ENCODE peak calls at places on chromosomes 16 and 17, in eight cellular contexts. E, I, B, J, U, T, V and K are unnamed samples.

GRCh38 chr17:74746376-74746775 is 2.1 kb upstream of the NHERF1 start:
- DNase-seq in V (no peak), B (no peak), U (no peak), E (no peak), J (no peak), T (no peak), I (no peak), K (no peak)

GRCh38 chr16:80954985-80955384 is 51.7 kb downstream of the CMC2 start:
- DNase-seq in B (no peak), U (no peak), I (peak), V (no peak), J (no peak), E (no peak), T (no peak), K (no peak)

GRCh38 chr17:32461853-32462617 is 17.7 kb downstream of the PSMD11 start:
- DNase-seq in J (peak), V (no peak), E (no peak), B (peak), T (peak), I (no peak), U (peak), K (peak)

GRCh38 chr16:11597268-11597690 is 10.6 kb upstream of the LITAF start:
- DNase-seq in V (no peak), J (peak), U (no peak), I (no peak), E (no peak), T (no peak), B (no peak), K (no peak)

GRCh38 chr17:12756786-12757185 is 32.5 kb upstream of the ARHGAP44 start:
- DNase-seq in E (no peak), I (no peak), T (no peak), J (no peak), B (no peak), V (no peak), U (peak), K (no peak)

GRCh38 chr17:57899391-57899790 is 49.5 kb upstream of the MRPS23 start:
- DNase-seq in T (no peak), V (no peak), B (peak), I (no peak), E (no peak), J (no peak), U (no peak), K (no peak)

GRCh38 chr16:62280556-62280955 is 244.3 kb upstream of the CDH8 start:
- DNase-seq in E (no peak), J (no peak), I (no peak), T (no peak), B (no peak), V (no peak), U (no peak), K (no peak)

GRCh38 chr17:60560860-60561257 is 34.8 kb upstream of the APPBP2 start:
- DNase-seq in B (no peak), U (no peak), J (no peak), E (no peak), T (no peak), V (no peak), I (no peak), K (no peak)

GRCh38 chr17:11980813-11981212 is 16.5 kb downstream of the ZNF18 start:
- DNase-seq in T (peak), V (no peak), J (no peak), E (no peak), U (peak), I (no peak), B (peak), K (no peak)

GRCh38 chr16:50323335-50324011 is 45.3 kb downstream of the BRD7 start:
- DNase-seq in J (no peak), I (no peak), U (peak), E (no peak), B (peak), V (no peak), T (peak), K (no peak)

GRCh38 chr16:29804455-29805231 is 1.7 kb upstream of the MAZ start:
- DNase-seq in V (peak), I (no peak), E (no peak), B (peak), U (peak), J (no peak), T (peak), K (no peak)

GRCh38 chr16:8877894-8878522 is 4.1 kb upstream of the LITAFD start:
- DNase-seq in B (no peak), J (no peak), U (no peak), E (no peak), T (no peak), V (no peak), I (no peak), K (no peak)

GRCh38 chr17:45294506-45294905 is 22.3 kb downstream of the MAP3K14 start:
- DNase-seq in J (no peak), T (no peak), U (peak), E (peak), V (peak), B (peak), I (no peak), K (no peak)

GRCh38 chr16:84274515-84274914 is 20.2 kb upstream of the WFDC1 start:
- DNase-seq in I (no peak), V (no peak), U (no peak), J (no peak), T (no peak), B (no peak), E (no peak), K (no peak)

GRCh38 chr16:56789360-56789759 is 59.4 kb downstream of the NUP93 start:
- DNase-seq in J (peak), T (peak), I (no peak), U (peak), V (peak), B (peak), E (no peak), K (no peak)

GRCh38 chr16:78240459-78241222 is 141.2 kb downstream of the WWOX start:
- DNase-seq in E (no peak), J (no peak), T (no peak), B (no peak), V (peak), I (peak), U (no peak), K (no peak)

GRCh38 chr16:85018529-85019236 is 7.3 kb upstream of the ZDHHC7 start:
- DNase-seq in B (no peak), T (no peak), J (no peak), V (no peak), I (no peak), E (no peak), U (no peak), K (no peak)

GRCh38 chr17:67850991-67851631 is 25.8 kb downstream of the BPTF start:
- DNase-seq in J (no peak), E (no peak), V (no peak), U (no peak), I (no peak), T (no peak), B (no peak), K (no peak)

GRCh38 chr17:45839442-45839841 is 5.2 kb upstream of the SPPL2C start:
- DNase-seq in T (no peak), E (no peak), B (no peak), J (no peak), V (no peak), U (no peak), I (no peak), K (no peak)

GRCh38 chr17:36001109-36001735 is at the start of gene CCL15:
- DNase-seq in I (no peak), U (no peak), V (no peak), B (no peak), T (no peak), J (no peak), E (no peak), K (no peak)

GRCh38 chr17:17139972-17140589 is 66.1 kb downstream of the PLD6 start:
- DNase-seq in J (no peak), E (no peak), B (no peak), I (no peak), V (no peak), T (no peak), U (no peak), K (no peak)

GRCh38 chr17:44039829-44040635 is 25.3 kb upstream of the TMEM101 start:
- DNase-seq in V (no peak), J (no peak), I (no peak), E (no peak), U (no peak), T (no peak), B (peak), K (no peak)

GRCh38 chr17:47724705-47725104 is 8.3 kb upstream of the TBX21 start:
- DNase-seq in U (no peak), V (no peak), E (no peak), I (no peak), J (no peak), T (no peak), B (no peak), K (no peak)

GRCh38 chr17:47726796-47727703 is 6.0 kb upstream of the TBX21 start:
- DNase-seq in T (no peak), V (no peak), B (no peak), I (no peak), E (no peak), U (no peak), J (peak), K (no peak)

GRCh38 chr17:47728214-47728877 is 4.7 kb upstream of the TBX21 start:
- DNase-seq in U (no peak), T (no peak), E (no peak), I (no peak), B (no peak), J (peak), V (no peak), K (no peak)

GRCh38 chr17:47727704-47728036 is 5.4 kb upstream of the TBX21 start:
- DNase-seq in U (no peak), T (no peak), B (no peak), V (no peak), E (no peak), I (no peak), J (peak), K (no peak)

DNA sequence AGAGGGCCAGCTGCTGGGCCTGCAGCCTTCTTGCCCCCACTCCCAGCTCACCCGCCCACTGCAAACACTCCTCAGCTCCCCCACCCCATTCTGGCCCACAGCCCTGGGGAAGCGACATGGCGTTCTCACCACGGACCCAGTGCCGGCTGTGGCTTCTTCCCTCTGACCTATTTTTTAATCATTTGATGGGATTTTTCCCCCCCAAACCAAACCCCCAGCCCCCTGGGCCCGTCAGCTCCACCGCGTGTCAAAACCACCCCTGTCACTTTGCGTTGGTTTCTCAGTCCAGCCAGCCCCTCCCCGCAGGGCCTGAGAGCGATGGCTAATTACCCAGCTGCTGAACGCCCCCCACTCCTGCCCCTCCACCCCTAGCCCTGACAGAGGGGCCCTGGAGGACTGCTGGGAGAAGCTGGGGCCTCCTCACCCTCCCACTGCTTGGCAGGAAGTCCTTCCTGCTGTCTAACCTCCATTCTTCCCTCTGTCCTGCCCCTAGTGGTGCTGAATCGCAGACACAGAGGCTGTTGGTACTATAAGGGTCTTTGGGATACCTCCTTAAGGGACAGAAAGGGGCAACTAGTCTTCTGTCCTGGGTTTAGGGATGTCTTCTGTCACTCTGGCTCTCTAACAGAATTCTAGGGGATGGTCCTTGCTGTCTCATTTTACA is 7.5 kb upstream of the TBX21 start:
- DNase-seq in T (no peak), J (peak), B (no peak), I (no peak), V (no peak), E (no peak), U (no peak), K (no peak)
- TF ChIP-seq CTCF in T (no peak), J (peak), B (no peak), I (no peak), V (no peak), E (peak), U (peak), K (no peak)

DNA sequence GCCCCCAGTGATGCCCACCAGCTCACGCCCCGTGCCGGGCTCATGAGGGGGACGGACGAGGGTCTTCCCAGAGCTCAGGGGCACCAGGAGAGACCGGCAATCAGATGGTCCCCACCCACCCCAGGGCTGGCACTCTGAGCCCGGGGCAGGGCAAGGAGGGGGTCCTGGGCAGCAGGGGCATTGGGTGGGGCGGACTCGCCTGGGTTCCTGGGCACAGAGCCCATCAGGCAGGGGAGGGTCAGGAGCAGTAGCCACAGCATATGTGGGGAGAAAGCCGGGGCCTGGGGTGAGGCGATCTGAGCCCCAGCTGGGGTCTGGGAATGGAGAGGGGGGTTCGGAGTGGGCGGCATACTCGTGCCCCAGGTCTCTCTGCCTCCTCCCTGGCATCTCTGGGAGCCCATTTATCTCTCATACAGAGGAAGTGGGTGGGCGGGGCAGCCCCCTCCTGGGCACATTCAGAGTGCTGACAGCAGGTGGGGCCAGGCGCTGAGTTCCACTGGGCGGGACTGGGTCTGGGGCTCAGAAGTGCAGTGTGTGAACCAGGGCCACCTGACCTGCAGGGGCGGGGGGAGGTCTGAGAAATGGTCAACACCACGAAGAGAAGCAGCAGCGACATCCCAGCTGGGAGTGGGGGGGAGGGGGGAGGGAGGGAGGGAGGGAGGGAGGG is 20.5 kb upstream of the UBE2I start:
- DNase-seq in B (no peak), E (no peak), I (no peak), J (peak), U (no peak), V (no peak), T (peak), K (no peak)
- TF ChIP-seq CTCF in B (no peak), E (no peak), I (no peak), J (no peak), U (no peak), V (no peak), T (no peak), K (no peak)

GRCh38 chr17:2063306-2064146 is 8.6 kb downstream of the HIC1 start:
- DNase-seq in J (peak), V (no peak), E (no peak), T (peak), U (peak), B (peak), I (peak), K (no peak)

GRCh38 chr17:2067048-2067452 is 12.1 kb downstream of the HIC1 start:
- DNase-seq in V (no peak), B (no peak), U (no peak), E (no peak), T (no peak), J (no peak), I (no peak), K (no peak)

GRCh38 chr17:2064511-2064910 is 9.6 kb downstream of the HIC1 start:
- DNase-seq in U (peak), T (no peak), B (no peak), J (no peak), I (peak), E (no peak), V (no peak), K (no peak)

GRCh38 chr17:2064147-2064489 is 9.2 kb downstream of the HIC1 start:
- DNase-seq in I (no peak), J (no peak), V (no peak), E (no peak), U (no peak), T (no peak), B (no peak), K (no peak)

GRCh38 chr17:2064980-2065785 is 10.3 kb downstream of the HIC1 start:
- DNase-seq in I (no peak), U (peak), E (no peak), J (peak), B (peak), T (peak), V (no peak), K (peak)
- TF ChIP-seq CTCF in I (no peak), U (peak), E (peak), J (peak), B (peak), T (peak), V (no peak), K (peak)

GRCh38 chr17:42304187-42305030 is 16.1 kb downstream of the STAT5A start:
- DNase-seq in T (no peak), B (no peak), E (no peak), U (no peak), I (no peak), J (no peak), V (no peak), K (no peak)

GRCh38 chr17:42307362-42307927 is 19.1 kb downstream of the STAT5A start:
- DNase-seq in E (no peak), T (no peak), U (no peak), I (no peak), B (no peak), J (no peak), V (no peak), K (no peak)

GRCh38 chr17:42303694-42304093 is 15.4 kb downstream of the STAT5A start:
- DNase-seq in B (no peak), E (no peak), I (no peak), U (no peak), V (no peak), J (no peak), T (no peak), K (no peak)

GRCh38 chr17:42306385-42306667 is 18.0 kb downstream of the STAT5A start:
- DNase-seq in B (no peak), U (no peak), V (no peak), I (no peak), E (no peak), J (no peak), T (no peak), K (no peak)

GRCh38 chr17:42305543-42306384 is 17.5 kb downstream of the STAT5A start:
- DNase-seq in J (peak), T (no peak), E (no peak), B (no peak), U (no peak), I (no peak), V (no peak), K (no peak)
- TF ChIP-seq CTCF in J (no peak), T (no peak), E (peak), B (no peak), U (no peak), I (no peak), V (no peak), K (no peak)

GRCh38 chr17:81189670-81190530 is 23.9 kb upstream of the AATK start:
- DNase-seq in J (no peak), V (no peak), E (no peak), I (no peak), T (no peak), B (no peak), U (no peak), K (no peak)
- TF ChIP-seq CTCF in J (no peak), V (peak), E (no peak), I (no peak), T (peak), B (peak), U (peak), K (no peak)

DNA sequence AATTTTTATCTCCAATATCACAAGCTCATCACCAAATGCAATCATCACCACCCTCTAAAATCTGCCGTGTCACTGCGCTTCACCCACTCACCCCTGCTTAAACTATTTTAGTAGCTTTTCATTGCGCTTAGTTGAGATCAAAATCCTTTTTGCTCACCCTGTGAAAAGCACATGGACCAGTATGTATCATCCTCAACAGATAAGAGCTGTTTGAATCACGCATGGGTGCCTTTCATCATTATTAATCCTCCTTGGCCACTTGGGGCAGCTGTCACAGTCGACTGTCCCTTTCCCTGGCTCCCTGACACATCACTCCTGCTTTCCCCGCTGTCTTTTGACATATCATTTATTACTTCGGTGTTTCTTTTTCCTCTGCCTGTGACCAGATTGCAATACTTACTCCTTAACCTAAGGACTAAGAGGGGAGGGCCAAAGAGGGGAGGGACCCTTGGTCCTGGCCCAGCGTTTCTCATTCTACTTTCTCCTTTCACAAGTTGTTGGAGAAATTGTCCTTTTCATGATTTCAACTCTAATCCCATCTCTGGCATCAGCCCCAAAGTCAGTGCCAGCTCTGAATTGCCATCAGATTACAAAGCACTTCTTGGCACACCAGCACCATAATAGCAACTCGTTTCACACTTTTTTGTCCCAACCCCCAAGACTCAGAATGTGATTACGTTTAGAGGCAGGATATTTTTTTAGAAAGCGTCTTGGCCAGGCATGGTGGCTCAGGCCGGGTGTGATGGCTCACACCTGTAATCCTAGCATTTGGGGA is 8.6 kb upstream of the KDM6B start:
- DNase-seq in U (no peak), B (peak), J (no peak), E (no peak), V (no peak), I (no peak), T (peak), K (no peak)
- TF ChIP-seq CTCF in U (no peak), B (peak), J (peak), E (no peak), V (no peak), I (no peak), T (peak), K (no peak)

DNA sequence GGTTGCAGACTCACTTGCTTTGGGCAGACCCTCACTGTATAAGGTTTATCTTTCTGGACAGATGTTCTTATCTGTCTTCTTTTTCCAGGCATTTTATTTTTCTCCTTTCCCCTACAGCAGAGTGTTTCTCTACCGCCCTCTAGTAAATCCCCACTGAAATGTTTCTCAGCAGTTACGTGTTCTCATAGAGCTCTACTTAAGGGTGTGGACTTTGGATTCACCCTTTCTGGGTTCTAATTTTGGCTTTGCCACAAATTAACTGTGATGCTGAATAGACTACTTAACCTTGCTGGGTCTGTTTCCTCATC is 2.0 kb downstream of the ADAT1 start:
- DNase-seq in E (no peak), B (peak), U (peak), J (no peak), T (peak), I (no peak), V (no peak), K (peak)
- TF ChIP-seq CTCF in E (peak), B (peak), U (peak), J (peak), T (peak), I (no peak), V (no peak), K (peak)

GRCh38 chr16:68746951-68747350 is 9.9 kb downstream of the CDH1 start:
- DNase-seq in J (no peak), U (no peak), E (no peak), V (no peak), B (no peak), T (no peak), I (no peak), K (no peak)
- TF ChIP-seq CTCF in J (no peak), U (no peak), E (no peak), V (no peak), B (no peak), T (no peak), I (no peak), K (no peak)

GRCh38 chr17:65987988-65988387 is 203.9 kb downstream of the CEP112 start:
- DNase-seq in U (peak), B (peak), T (peak), J (no peak), V (peak), E (peak), I (no peak), K (no peak)
- TF ChIP-seq CTCF in U (peak), B (peak), T (peak), J (peak), V (peak), E (peak), I (peak), K (peak)

GRCh38 chr16:68242926-68243858 is 2.0 kb upstream of the PLA2G15 start:
- DNase-seq in V (no peak), E (no peak), U (no peak), B (no peak), J (no peak), I (no peak), T (no peak), K (no peak)
- TF ChIP-seq CTCF in V (no peak), E (no peak), U (no peak), B (no peak), J (no peak), I (no peak), T (no peak), K (no peak)